ENCODE peak calls at places on chromosome 15, in six cellular contexts. A is uterus, U is thyroid gland, Q is epithelial cell of prostate, V is coronary artery, C is NCI-H345. E is an unnamed sample.

GRCh38 chr15:73571346-73571745 is 61.8 kb downstream of the NPTN start:
- DNase-seq in A (no peak), U (peak), Q (no peak), V (no peak), C (peak), E (no peak)

GRCh38 chr15:73800662-73801345 is 47.7 kb upstream of the INSYN1 start:
- DNase-seq in A (peak), U (peak), Q (peak), V (peak), C (no peak), E (peak)

GRCh38 chr15:84859143-84859542 is 25.3 kb upstream of the SLC28A1 start:
- DNase-seq in A (no peak), U (no peak), Q (peak), V (no peak), C (no peak), E (peak)

GRCh38 chr15:59953392-59953883 is 50.7 kb upstream of the FOXB1 start:
- DNase-seq in A (no peak), U (peak), Q (peak), V (no peak), C (peak), E (no peak)

GRCh38 chr15:75024102-75024636 is 779 bp downstream of the PPCDC start:
- DNase-seq in A (no peak), U (peak), Q (no peak), V (no peak), C (no peak), E (no peak)

GRCh38 chr15:77096131-77096530 is 25.2 kb upstream of the TSPAN3 start:
- DNase-seq in A (no peak), U (no peak), Q (no peak), V (no peak), C (no peak), E (no peak)

GRCh38 chr15:99090011-99090699 is 14.7 kb upstream of the SYNM start:
- DNase-seq in A (no peak), U (no peak), Q (no peak), V (no peak), C (no peak), E (no peak)

GRCh38 chr15:69380100-69380725 is 33.9 kb upstream of the KIF23 start:
- DNase-seq in A (no peak), U (no peak), Q (no peak), V (no peak), C (no peak), E (no peak)

GRCh38 chr15:20344601-20345400 is 196.8 kb downstream of the GOLGA6L6 start:
- DNase-seq in A (no peak), U (no peak), Q (no peak), V (peak), C (no peak), E (no peak)

GRCh38 chr15:86654501-86654900 is 574.8 kb downstream of the AGBL1 start:
- DNase-seq in A (no peak), U (no peak), Q (no peak), V (no peak), C (no peak), E (no peak)

GRCh38 chr15:81950841-81951414 is 94.9 kb downstream of the MEX3B start:
- DNase-seq in A (no peak), U (no peak), Q (no peak), V (no peak), C (no peak), E (no peak)

GRCh38 chr15:97993310-97993738 is 32.8 kb downstream of the ARRDC4 start:
- DNase-seq in A (no peak), U (no peak), Q (no peak), V (no peak), C (no peak), E (peak)

GRCh38 chr15:45457641-45458539 is 64.7 kb downstream of the SLC30A4 start:
- DNase-seq in A (peak), U (peak), Q (no peak), V (no peak), C (peak), E (peak)

GRCh38 chr15:51076142-51076897 is 18.4 kb downstream of the TNFAIP8L3 start:
- DNase-seq in A (no peak), U (no peak), Q (no peak), V (no peak), C (no peak), E (no peak)

GRCh38 chr15:70473623-70474366 is 289.6 kb downstream of the UACA start:
- DNase-seq in A (peak), U (peak), Q (no peak), V (no peak), C (no peak), E (no peak)

GRCh38 chr15:38490231-38490630 is 36.3 kb downstream of the FAM98B start:
- DNase-seq in A (no peak), U (no peak), Q (no peak), V (no peak), C (no peak), E (no peak)

GRCh38 chr15:70486451-70487379 is 276.6 kb downstream of the UACA start:
- DNase-seq in A (no peak), U (no peak), Q (no peak), V (no peak), C (no peak), E (no peak)

GRCh38 chr15:90154861-90155626 is 46.1 kb upstream of the SEMA4B start:
- DNase-seq in A (no peak), U (no peak), Q (peak), V (no peak), C (peak), E (peak)

GRCh38 chr15:65094294-65094995 is 17.9 kb downstream of the KBTBD13 start:
- DNase-seq in A (no peak), U (no peak), Q (no peak), V (peak), C (no peak), E (no peak)

GRCh38 chr15:51103330-51103729 is 8.6 kb upstream of the TNFAIP8L3 start:
- DNase-seq in A (peak), U (no peak), Q (no peak), V (no peak), C (no peak), E (no peak)

GRCh38 chr15:74725241-74725774 is at the start of gene CYP1A1:
- DNase-seq in A (no peak), U (peak), Q (no peak), V (no peak), C (peak), E (no peak)

GRCh38 chr15:80931191-80931590 is 58.4 kb downstream of the MESD start:
- DNase-seq in A (no peak), U (no peak), Q (no peak), V (no peak), C (no peak), E (no peak)

E was measured in foreskin keratinocyte.